ENCODE peak calls at places on chromosomes 16 and 17, in eight cellular contexts. J, R, W, E, Y, X, M and B are unnamed samples.
A peak's percentile ranks its signal among the peaks of the same experiment; 100 is the strongest.

GRCh38 chr17:2751482-2751881 is 2.0 kb upstream of the CCDC92B start:
- DNase-seq in Y (no peak), M (no peak), R (no peak), X (no peak), J (peak; percentile 27), E (no peak), W (no peak), B (no peak)

GRCh38 chr16:85923153-85924021 is 24.4 kb downstream of the IRF8 start:
- DNase-seq in E (peak; percentile 58), M (peak; percentile 56), X (no peak), R (no peak), W (no peak), Y (no peak), J (no peak), B (no peak)

GRCh38 chr17:28033972-28034714 is 8.3 kb upstream of the NLK start:
- DNase-seq in X (no peak), R (no peak), E (no peak), M (no peak), Y (peak; percentile 39), W (no peak), J (no peak), B (peak; percentile 47)

GRCh38 chr16:88013766-88014165 is 62.5 kb downstream of the BANP start:
- DNase-seq in M (peak; percentile 53), Y (no peak), R (no peak), X (no peak), E (no peak), J (no peak), W (no peak), B (no peak)

GRCh38 chr17:27265333-27265732 is 28.6 kb upstream of the WSB1 start:
- DNase-seq in W (no peak), R (no peak), X (no peak), Y (no peak), E (no peak), J (no peak), M (no peak), B (no peak)

GRCh38 chr17:44842748-44843147 is 4.9 kb upstream of the HIGD1B start:
- DNase-seq in R (no peak), E (no peak), X (no peak), Y (no peak), W (no peak), M (no peak), J (no peak), B (no peak)

GRCh38 chr17:60941028-60941427 is 263.4 kb downstream of the BCAS3 start:
- DNase-seq in Y (no peak), X (no peak), E (peak; percentile 72), R (peak; percentile 24), J (no peak), W (no peak), M (no peak), B (peak; percentile 88)

GRCh38 chr16:85619089-85619850 is 6.1 kb downstream of the GSE1 start:
- DNase-seq in W (no peak), M (peak; percentile 65), X (no peak), J (no peak), E (no peak), R (no peak), Y (no peak), B (no peak)

GRCh38 chr16:54707813-54708212 is 222.9 kb upstream of the IRX5 start:
- DNase-seq in R (no peak), M (no peak), J (no peak), W (no peak), Y (no peak), X (no peak), E (no peak), B (no peak)

GRCh38 chr16:25841776-25842175 is 150.0 kb downstream of the HS3ST4 start:
- DNase-seq in E (no peak), J (no peak), R (no peak), W (no peak), X (no peak), Y (no peak), M (no peak), B (no peak)

GRCh38 chr17:8066841-8067775 is 20.4 kb downstream of the ALOX12B start:
- DNase-seq in M (peak; percentile 49), R (no peak), J (peak; percentile 35), Y (no peak), X (no peak), W (no peak), E (no peak), B (no peak)

GRCh38 chr17:62085511-62086408 is 20.7 kb upstream of the MED13 start:
- DNase-seq in W (no peak), M (no peak), Y (peak; percentile 21), J (no peak), E (no peak), X (no peak), R (no peak), B (no peak)

GRCh38 chr16:9275386-9275785 is 183.9 kb downstream of the HAPSTR1 start:
- DNase-seq in M (no peak), E (no peak), J (no peak), R (no peak), Y (no peak), X (no peak), W (no peak), B (no peak)

GRCh38 chr16:67883146-67883871 is 1.4 kb upstream of the NRN1L start:
- DNase-seq in M (no peak), Y (no peak), E (no peak), X (no peak), R (no peak), W (peak; percentile 77), J (no peak), B (no peak)

GRCh38 chr16:10197003-10197402 is 14.8 kb upstream of the GRIN2A start:
- DNase-seq in R (no peak), Y (no peak), E (no peak), M (no peak), X (no peak), W (no peak), J (no peak), B (no peak)

GRCh38 chr16:90008708-90009145 is 10.5 kb downstream of the DBNDD1 start:
- DNase-seq in Y (no peak), M (no peak), W (no peak), X (no peak), E (no peak), R (no peak), J (no peak), B (no peak)

GRCh38 chr17:16583781-16584180 is 14.8 kb upstream of the ZNF287 start:
- DNase-seq in E (no peak), R (no peak), J (no peak), W (no peak), M (no peak), Y (no peak), X (no peak), B (no peak)

GRCh38 chr17:63442074-63442473 is 4.0 kb downstream of the CYB561 start:
- DNase-seq in R (no peak), Y (peak; percentile 20), X (no peak), W (no peak), J (no peak), E (no peak), M (no peak), B (no peak)

GRCh38 chr17:16378631-16379282 is 2.1 kb upstream of the UBB start:
- DNase-seq in W (no peak), Y (peak; percentile 33), E (no peak), X (no peak), M (peak; percentile 51), R (peak; percentile 41), J (no peak), B (no peak)

GRCh38 chr17:27403480-27404005 is 52.7 kb upstream of the KSR1 start:
- DNase-seq in E (no peak), X (no peak), R (no peak), M (no peak), J (no peak), W (no peak), Y (peak; percentile 37), B (no peak)

GRCh38 chr16:12971216-12971615 is 69.8 kb downstream of the SHISA9 start:
- DNase-seq in E (no peak), R (no peak), J (no peak), X (peak; percentile 23), Y (no peak), M (no peak), W (no peak), B (no peak)

DNA sequence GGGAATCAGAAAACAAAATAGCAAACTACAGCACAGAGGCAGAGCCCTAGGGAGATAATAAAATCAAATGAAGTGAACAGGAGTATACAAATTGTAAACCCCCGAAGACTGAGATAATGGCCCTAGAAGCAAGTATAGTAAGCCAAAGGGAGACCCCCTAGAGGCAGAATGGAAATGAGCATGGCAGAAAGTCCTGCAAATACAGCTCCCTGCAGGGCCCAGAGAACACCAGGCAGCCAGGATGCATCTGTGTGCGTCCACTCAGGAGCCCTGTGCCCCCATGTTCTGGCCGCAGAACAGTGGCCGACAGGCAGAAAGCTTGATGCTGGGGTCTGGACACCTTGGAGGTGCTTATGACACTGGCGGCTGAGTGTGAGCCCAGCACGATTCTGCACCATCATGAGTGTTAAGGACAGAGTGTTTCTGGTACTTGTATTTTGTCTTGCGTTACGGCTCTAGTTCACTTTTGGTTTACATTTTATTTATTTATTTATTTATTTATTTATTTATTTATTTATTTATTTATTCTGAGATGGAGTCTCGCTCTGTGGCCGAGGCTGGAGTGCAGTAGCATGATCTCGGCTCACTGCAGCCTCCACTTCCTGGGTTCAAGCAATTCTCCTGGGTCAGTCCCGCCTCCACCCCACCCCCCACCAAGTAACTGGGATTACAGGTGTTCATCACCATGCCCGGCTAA is 48.7 kb downstream of the RGS9 start:
- DNase-seq in R (no peak), M (no peak), X (no peak), E (no peak), Y (peak; percentile 29), J (no peak), W (no peak), B (no peak)
- TF ChIP-seq CTCF in R (no peak), M (no peak), X (no peak), E (no peak), Y (peak; percentile 19), J (no peak), W (no peak), B (no peak)

GRCh38 chr17:78998311-78999055 is 11.1 kb downstream of the CANT1 start:
- DNase-seq in W (no peak), R (no peak), J (no peak), Y (no peak), X (peak; percentile 15), M (peak; percentile 78), E (no peak), B (no peak)
- TF ChIP-seq CTCF in W (no peak), R (no peak), J (no peak), Y (no peak), X (no peak), M (no peak), E (no peak), B (no peak)

DNA sequence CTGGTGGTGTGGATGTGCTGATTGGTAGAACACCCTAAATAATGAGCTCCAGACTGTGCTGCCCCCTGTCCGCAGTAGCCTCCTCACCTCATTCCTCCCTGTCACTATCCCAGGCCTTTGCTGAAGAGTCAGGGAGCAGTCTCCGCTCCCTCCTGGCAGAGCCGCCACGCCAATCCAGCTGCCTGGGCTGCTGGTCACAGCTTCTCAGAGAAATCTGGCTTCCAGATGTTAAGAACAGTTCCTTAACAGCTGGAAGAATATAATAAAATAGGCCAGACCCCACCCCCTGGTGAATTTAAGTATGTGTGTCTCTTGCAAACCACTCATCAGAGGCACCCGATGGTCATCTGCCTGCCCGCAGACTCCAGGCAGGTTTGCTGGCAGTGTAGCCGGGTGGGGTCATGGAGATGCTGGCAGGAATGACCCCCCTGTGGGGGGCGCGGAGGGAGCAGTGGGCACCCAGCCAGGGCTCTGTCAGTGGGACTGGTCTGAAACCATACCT is 161.0 kb downstream of the CCDC182 start:
- DNase-seq in X (no peak), R (no peak), W (no peak), E (no peak), J (no peak), Y (no peak), M (no peak), B (no peak)
- TF ChIP-seq CTCF in X (no peak), R (no peak), W (no peak), E (peak; percentile 15), J (no peak), Y (no peak), M (no peak), B (no peak)

GRCh38 chr17:40791808-40792436 is 7.8 kb downstream of the KRT28 start:
- DNase-seq in W (no peak), R (no peak), J (no peak), X (no peak), E (no peak), M (no peak), Y (no peak), B (no peak)
- TF ChIP-seq CTCF in W (peak; percentile 21), R (peak; percentile 57), J (peak; percentile 27), X (no peak), E (peak; percentile 67), M (peak; percentile 67), Y (peak; percentile 73), B (peak; percentile 48)